ENCODE peak calls at places on chromosomes 3 and 15, in four cellular contexts. O, C, I and K are unnamed samples.
A peak's percentile ranks its signal among the peaks of the same experiment; 100 is the strongest.

GRCh38 chr3:147424325-147424910 is 15.3 kb downstream of the ZIC1 start:
- DNase-seq in I (no peak), O (peak; percentile 13), C (no peak), K (no peak)

GRCh38 chr15:33068007-33068441 is 126.5 kb downstream of the FMN1 start:
- DNase-seq in C (no peak), I (peak; percentile 74), O (no peak), K (no peak)

GRCh38 chr15:28994142-28994829 is 108.5 kb downstream of the APBA2 start:
- DNase-seq in C (no peak), I (no peak), O (no peak), K (no peak)

GRCh38 chr3:24399614-24400013 is 95.0 kb downstream of the THRB start:
- DNase-seq in O (no peak), I (no peak), C (no peak), K (no peak)

GRCh38 chr3:139695701-139696422 is 18.1 kb upstream of the NMNAT3 start:
- DNase-seq in C (no peak), I (no peak), O (no peak), K (no peak)

GRCh38 chr3:68089572-68089991 is 435.2 kb upstream of the SUCLG2 start:
- DNase-seq in C (no peak), O (no peak), I (no peak), K (no peak)

GRCh38 chr3:15645740-15646490 is 44.4 kb downstream of the BTD start:
- DNase-seq in O (no peak), C (no peak), I (peak; percentile 83), K (peak; percentile 82)

GRCh38 chr3:185770071-185770470 is 54.8 kb downstream of the IGF2BP2 start:
- DNase-seq in I (no peak), C (no peak), O (no peak), K (no peak)

GRCh38 chr3:197520311-197521276 is 35.2 kb downstream of the BDH1 start:
- DNase-seq in C (no peak), I (no peak), O (no peak), K (no peak)

GRCh38 chr3:31977736-31978135 is 3.3 kb downstream of the OSBPL10 start:
- DNase-seq in C (no peak), I (no peak), O (no peak), K (no peak)

GRCh38 chr3:66404246-66404645 is 96.6 kb downstream of the LRIG1 start:
- DNase-seq in I (peak; percentile 49), O (no peak), C (no peak), K (no peak)

GRCh38 chr3:172201990-172202318 is 162.6 kb downstream of the FNDC3B start:
- DNase-seq in C (no peak), O (no peak), I (no peak), K (no peak)

GRCh38 chr3:122356402-122356801 is 26.6 kb downstream of the MIX23 start:
- DNase-seq in I (no peak), C (peak; percentile 3), O (peak; percentile 55), K (no peak)

GRCh38 chr3:13610006-13610570 is 61.2 kb downstream of the FBLN2 start:
- DNase-seq in C (no peak), O (no peak), I (peak; percentile 46), K (peak; percentile 44)

GRCh38 chr15:76939715-76940114 is 8.2 kb downstream of the RCN2 start:
- DNase-seq in C (no peak), I (no peak), O (no peak), K (no peak)

GRCh38 chr3:187889601-187890404 is 144.5 kb upstream of the BCL6 start:
- DNase-seq in C (no peak), O (peak; percentile 14), I (peak; percentile 77), K (no peak)

GRCh38 chr3:136239094-136239493 is 11.0 kb upstream of the PCCB start:
- DNase-seq in C (no peak), O (no peak), I (no peak), K (no peak)

GRCh38 chr3:88180398-88180999 is 30.7 kb downstream of the C3orf38 start:
- DNase-seq in I (no peak), O (peak; percentile 40), C (peak; percentile 7), K (no peak)

GRCh38 chr15:40766906-40767837 is 2.6 kb upstream of the C15orf62 start:
- DNase-seq in I (no peak), C (no peak), O (no peak), K (no peak)

GRCh38 chr3:151962371-151962770 is 88.9 kb downstream of the SUCNR1 start:
- DNase-seq in I (no peak), C (no peak), O (no peak), K (no peak)

GRCh38 chr3:55468251-55468650 is 18.9 kb downstream of the WNT5A start:
- DNase-seq in I (no peak), O (no peak), C (no peak), K (no peak)

GRCh38 chr3:8519774-8520448 is 18.3 kb downstream of the LMCD1 start:
- DNase-seq in I (no peak), O (no peak), C (no peak), K (no peak)

GRCh38 chr3:56902468-56903159 is 100.9 kb upstream of the ARHGEF3 start:
- DNase-seq in C (peak; percentile 66), O (no peak), I (no peak), K (no peak)

GRCh38 chr3:38108649-38109579 is 28.0 kb downstream of the ACAA1 start:
- DNase-seq in O (no peak), I (peak; percentile 53), C (no peak), K (peak; percentile 58)

GRCh38 chr3:124381565-124382333 is 348.5 kb upstream of the UMPS start:
- DNase-seq in I (no peak), C (no peak), O (no peak), K (no peak)

GRCh38 chr3:173685471-173685870 is 287.9 kb downstream of the NLGN1 start:
- DNase-seq in O (no peak), I (no peak), C (no peak), K (no peak)

GRCh38 chr15:34953851-34954250 is 15.7 kb downstream of the AQR start:
- DNase-seq in O (no peak), C (no peak), I (no peak), K (no peak)

GRCh38 chr3:146539315-146539714 is 5.1 kb downstream of the PLSCR1 start:
- DNase-seq in C (no peak), O (no peak), I (no peak), K (no peak)

GRCh38 chr3:53161820-53162671 is 1.0 kb downstream of the PRKCD start:
- DNase-seq in C (peak; percentile 54), O (peak; percentile 86), I (no peak), K (no peak)

GRCh38 chr3:14424711-14425573 is 22.5 kb downstream of the SLC6A6 start:
- DNase-seq in C (no peak), O (no peak), I (no peak), K (no peak)

GRCh38 chr3:184503647-184504046 is 57.9 kb upstream of the EPHB3 start:
- DNase-seq in C (no peak), O (no peak), I (no peak), K (no peak)
- TF ChIP-seq CTCF in C (no peak), O (no peak), I (no peak), K (no peak)

DNA sequence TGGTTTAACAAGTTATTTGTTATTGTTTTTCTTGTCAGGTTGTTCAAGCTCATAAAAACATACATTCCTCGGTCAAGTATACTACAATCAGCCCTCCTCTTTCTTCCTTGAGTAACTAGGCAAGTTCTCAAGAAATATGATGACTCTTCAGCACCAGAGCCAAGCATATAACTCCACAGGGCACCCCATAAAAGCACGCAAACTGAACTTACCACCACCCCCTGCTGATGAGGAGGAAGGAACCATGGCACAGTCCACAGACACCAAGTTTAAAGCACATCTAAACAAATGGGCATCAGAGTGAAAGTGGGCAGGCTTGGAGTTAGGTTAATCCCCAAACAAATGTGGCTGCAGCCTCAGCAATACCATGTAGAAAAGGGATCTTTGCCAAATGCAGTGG is 5.3 kb downstream of the IP6K2 start:
- DNase-seq in O (no peak), C (no peak), I (no peak), K (no peak)
- TF ChIP-seq CTCF in O (no peak), C (no peak), I (no peak), K (no peak)

DNA sequence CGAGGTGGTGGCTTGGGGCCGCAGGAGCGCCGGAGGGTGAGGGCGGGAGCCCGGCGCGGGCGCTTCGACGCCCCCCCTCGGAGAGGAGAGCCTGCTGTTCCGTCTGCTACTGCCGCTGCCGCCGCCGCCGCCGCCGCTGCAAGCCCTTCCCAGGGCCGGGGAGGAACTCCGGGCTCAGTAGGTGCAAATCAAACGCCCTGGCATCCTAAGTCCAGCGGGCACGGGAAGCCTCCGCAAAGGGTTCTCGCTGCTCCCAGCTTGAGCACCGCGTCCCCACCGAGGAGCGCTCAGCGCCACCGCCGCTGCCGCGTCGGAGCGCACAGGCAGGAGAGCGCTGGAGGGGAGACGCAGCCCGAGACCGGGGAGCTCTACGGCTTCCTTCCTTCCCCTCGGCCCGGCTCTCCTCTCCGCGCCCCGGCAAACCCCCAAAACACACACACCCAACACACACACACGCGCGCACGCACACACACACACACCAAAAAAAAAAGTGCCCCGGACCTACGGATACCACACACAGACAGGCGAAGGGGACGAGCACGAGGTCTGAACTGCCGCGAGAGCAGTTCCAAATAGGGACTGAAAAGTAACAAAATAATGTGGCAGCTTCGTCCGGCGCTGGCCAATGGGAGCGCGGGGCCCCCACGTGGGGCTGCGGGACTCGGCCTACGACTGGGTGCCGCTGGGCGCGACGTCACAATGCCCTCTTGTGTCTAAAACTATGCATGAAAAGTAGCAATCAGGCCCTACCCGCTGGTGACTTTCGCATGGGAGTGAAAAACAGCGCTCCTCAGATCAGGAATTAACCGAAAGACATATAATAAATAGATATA is at the start of gene TLE3:
- DNase-seq in I (peak; percentile 100), C (peak; percentile 98), O (peak; percentile 100), K (peak; percentile 100)
- TF ChIP-seq CTCF in I (peak; percentile 23), C (peak; percentile 44), O (no peak), K (peak; percentile 16)

GRCh38 chr15:85685366-85685765 is 109.4 kb downstream of the KLHL25 start:
- DNase-seq in O (no peak), I (no peak), C (no peak), K (no peak)

GRCh38 chr15:85689729-85690128 is 105.0 kb downstream of the KLHL25 start:
- DNase-seq in O (peak; percentile 42), C (peak; percentile 73), I (no peak), K (no peak)

GRCh38 chr15:85688703-85689102 is 106.0 kb downstream of the KLHL25 start:
- DNase-seq in C (no peak), O (no peak), I (no peak), K (no peak)

GRCh38 chr15:85684174-85684710 is 110.5 kb downstream of the KLHL25 start:
- DNase-seq in I (no peak), O (no peak), C (no peak), K (no peak)

DNA sequence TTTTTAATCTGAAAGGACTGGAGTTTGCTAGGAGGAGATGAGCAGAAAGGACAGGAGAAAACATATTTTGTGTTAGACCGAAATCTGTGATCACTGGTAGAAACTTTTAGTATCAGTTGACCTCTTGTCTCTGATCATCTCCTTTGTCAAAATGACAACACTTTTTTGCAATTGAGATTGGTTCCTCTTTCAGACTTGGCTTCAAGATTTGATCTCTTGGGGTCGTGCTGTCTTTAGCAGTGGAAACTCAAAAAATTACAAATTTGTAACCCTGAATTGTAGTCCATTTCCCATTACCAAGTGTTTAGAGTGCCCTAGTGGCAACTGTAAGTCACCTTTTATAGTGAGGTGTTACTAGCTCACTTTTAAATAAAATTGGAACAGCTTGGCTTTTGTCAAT is 107.4 kb downstream of the KLHL25 start:
- DNase-seq in O (no peak), I (no peak), C (no peak), K (no peak)
- TF ChIP-seq CTCF in O (no peak), I (no peak), C (peak; percentile 5), K (no peak)